ENCODE peak calls at places on chromosomes 6 and 20, in seven cellular contexts. T, Q, U, K, J, D and M are unnamed samples.

GRCh38 chr6:12474167-12475140 is 184.3 kb downstream of the EDN1 start:
- DNase-seq in D (no peak), Q (peak), U (no peak), T (no peak), J (no peak), K (no peak), M (no peak)

GRCh38 chr6:159110013-159110412 is 59.2 kb upstream of the FNDC1 start:
- DNase-seq in U (peak), J (peak), K (no peak), Q (no peak), T (peak), D (no peak), M (peak)

GRCh38 chr6:56510984-56511531 is 131.6 kb downstream of the DST start:
- DNase-seq in T (no peak), D (no peak), U (no peak), J (no peak), K (no peak), Q (peak), M (no peak)

GRCh38 chr6:148818939-148819575 is 72.2 kb downstream of the UST start:
- DNase-seq in U (no peak), K (no peak), D (no peak), J (peak), T (no peak), Q (no peak), M (no peak)

GRCh38 chr20:62142252-62143117 is 709 bp downstream of the PSMA7 start:
- DNase-seq in K (no peak), J (no peak), Q (no peak), D (no peak), T (peak), U (no peak), M (no peak)

GRCh38 chr6:42449917-42450313 is 1.8 kb downstream of the TRERF1 start:
- DNase-seq in K (no peak), D (no peak), T (no peak), U (no peak), Q (no peak), J (no peak), M (no peak)

GRCh38 chr6:117555882-117556498 is 46.3 kb downstream of the GOPC start:
- DNase-seq in J (no peak), D (no peak), U (peak), Q (no peak), K (peak), T (peak), M (peak)

GRCh38 chr20:48298851-48299484 is 513.7 kb upstream of the SULF2 start:
- DNase-seq in Q (peak), T (no peak), J (no peak), U (no peak), K (no peak), D (no peak), M (no peak)

GRCh38 chr6:133855994-133856393 is 32.9 kb upstream of the TCF21 start:
- DNase-seq in Q (no peak), T (no peak), J (peak), U (no peak), K (no peak), D (no peak), M (no peak)

GRCh38 chr6:154672086-154672485 is 61.1 kb upstream of the SCAF8 start:
- DNase-seq in D (no peak), J (no peak), K (no peak), U (no peak), T (no peak), Q (no peak), M (no peak)